ENCODE peak calls at places on chromosome 1, in eight cellular contexts. L is IMR-90, C is transverse colon, I is esophagus muscularis mucosa, B is sigmoid colon, Z is adrenal gland, J is stomach, D is tibial nerve. X is an unnamed sample.
A peak's percentile ranks its signal among the peaks of the same experiment; 100 is the strongest.

GRCh38 chr1:60906039-60906438 is 176.3 kb upstream of the NFIA start:
- DNase-seq in I (no peak), D (no peak), Z (no peak), C (no peak), J (no peak), B (no peak), L (no peak), X (no peak)

GRCh38 chr1:17919525-17920439 is 164.6 kb downstream of the ACTL8 start:
- DNase-seq in C (no peak), Z (peak; percentile 30), L (peak; percentile 55), J (peak; percentile 26), B (no peak), I (no peak), D (no peak), X (no peak)

GRCh38 chr1:74729741-74730478 is 2.9 kb downstream of the CRYZ start:
- DNase-seq in B (no peak), C (no peak), Z (peak; percentile 23), D (no peak), J (no peak), L (peak; percentile 78), I (no peak), X (peak; percentile 24)

GRCh38 chr1:206909167-206909882 is 12.1 kb downstream of the IL24 start:
- DNase-seq in D (peak; percentile 27), I (no peak), L (no peak), C (peak; percentile 76), B (peak; percentile 78), J (peak; percentile 96), Z (peak; percentile 38), X (peak; percentile 76)

GRCh38 chr1:206897175-206897574 is at the start of gene IL24:
- DNase-seq in D (no peak), C (no peak), J (peak; percentile 20), I (no peak), B (no peak), Z (no peak), L (no peak), X (no peak)

GRCh38 chr1:89383185-89383584 is 19.3 kb downstream of the GBP6 start:
- DNase-seq in B (no peak), C (no peak), I (no peak), D (no peak), J (no peak), L (no peak), Z (no peak), X (no peak)

GRCh38 chr1:157347508-157347907 is 204.8 kb downstream of the FCRL5 start:
- DNase-seq in C (no peak), Z (no peak), D (no peak), L (no peak), I (no peak), B (no peak), J (no peak), X (no peak)

GRCh38 chr1:204447220-204447619 is 35.6 kb upstream of the PPP1R15B start:
- DNase-seq in J (no peak), L (no peak), D (no peak), C (no peak), I (no peak), B (no peak), Z (peak; percentile 4), X (no peak)

GRCh38 chr1:61244114-61244513 is 161.8 kb downstream of the NFIA start:
- DNase-seq in C (no peak), J (no peak), I (no peak), B (no peak), D (no peak), L (peak; percentile 19), Z (no peak), X (no peak)

GRCh38 chr1:205945056-205945455 is 1.8 kb upstream of the SLC26A9 start:
- DNase-seq in L (no peak), B (no peak), C (no peak), I (no peak), D (no peak), J (no peak), Z (no peak), X (no peak)

GRCh38 chr1:231420299-231420958 is 1.7 kb downstream of the EGLN1 start:
- DNase-seq in I (no peak), D (no peak), C (no peak), B (no peak), J (no peak), L (peak; percentile 32), Z (no peak), X (no peak)

GRCh38 chr1:19424651-19425570 is 60.4 kb downstream of the CAPZB start:
- DNase-seq in L (no peak), I (no peak), D (no peak), J (no peak), C (no peak), Z (no peak), B (no peak), X (no peak)

DNA sequence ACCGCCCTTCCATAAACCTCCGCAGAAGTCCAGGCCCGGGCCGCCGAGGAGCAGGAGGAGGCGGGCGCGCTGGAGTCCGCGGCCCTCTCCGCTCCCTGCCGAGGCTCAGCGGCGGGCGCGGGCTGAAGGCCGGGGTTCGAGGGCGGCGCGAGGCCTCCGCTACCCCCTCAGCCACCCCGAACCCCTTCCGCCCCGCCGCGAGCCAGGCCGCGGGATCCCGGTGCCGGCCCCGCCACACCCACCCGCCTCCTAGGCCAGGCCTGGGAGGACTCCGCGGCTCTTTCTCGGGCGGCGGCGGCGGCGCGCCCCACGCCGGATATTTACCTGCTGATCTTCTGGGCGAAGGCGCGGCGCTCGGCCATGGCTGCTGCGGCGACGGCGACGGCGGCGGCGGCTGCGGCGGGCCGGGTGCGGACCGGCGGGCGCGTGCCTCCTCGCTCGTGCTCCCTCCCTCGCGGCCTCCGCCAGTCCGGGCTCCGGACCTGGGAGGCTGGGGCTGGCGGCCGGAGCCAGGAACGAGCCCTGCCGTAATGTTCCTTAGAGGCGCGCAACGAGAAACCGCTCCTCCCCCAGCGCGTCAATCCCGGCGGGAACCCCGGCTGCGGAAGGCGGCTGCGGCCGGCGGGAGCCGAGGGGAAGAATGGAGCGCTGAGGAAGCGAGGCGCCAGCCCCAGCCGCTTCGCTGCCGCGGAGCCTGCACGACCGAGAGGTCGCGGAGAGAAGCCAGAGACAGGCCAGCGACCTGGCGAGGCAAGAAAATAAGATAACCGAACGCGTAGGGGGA is at the start of gene DOCK7:
- DNase-seq in D (peak; percentile 54), B (peak; percentile 86), Z (peak; percentile 76), I (peak; percentile 92), C (peak; percentile 85), L (peak; percentile 74), J (peak; percentile 80), X (peak; percentile 87)
- TF ChIP-seq POLR2A in D (peak; percentile 15), B (no peak), Z (peak; percentile 57), I (no peak), C (no peak), L (peak; percentile 44), J (no peak), X (peak; percentile 88)

DNA sequence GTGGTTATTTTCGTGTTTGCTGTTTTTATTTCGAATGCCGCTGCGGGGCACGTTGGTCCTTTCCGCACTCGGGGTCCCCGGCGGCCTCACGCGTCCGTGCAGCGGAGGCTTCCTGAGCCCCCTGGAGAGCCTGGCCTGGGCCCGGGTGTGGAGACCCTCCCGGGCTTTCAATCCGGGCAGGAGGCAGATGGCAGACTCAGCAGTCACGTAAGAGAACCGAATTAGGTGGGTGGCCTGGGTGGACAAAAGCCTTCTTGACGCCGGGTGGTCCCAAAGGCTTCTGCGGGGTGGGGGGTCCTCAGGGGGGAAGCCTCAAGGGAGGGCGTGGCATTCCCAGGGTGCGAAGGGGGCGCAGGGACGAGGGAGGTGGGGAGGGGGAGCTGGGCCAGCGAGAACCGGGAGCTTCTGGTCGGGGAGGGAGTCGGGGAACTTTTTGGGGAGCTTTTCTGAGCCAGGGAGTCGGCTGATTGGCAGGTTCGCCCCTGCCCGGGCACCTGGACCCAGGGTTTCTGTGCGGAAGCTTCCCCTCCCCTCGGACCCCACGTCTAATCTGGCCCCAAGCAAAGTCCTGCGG is 1.2 kb upstream of the HES4 start:
- DNase-seq in I (no peak), D (no peak), J (no peak), L (no peak), Z (no peak), C (no peak), B (peak; percentile 73), X (peak; percentile 57)
- H3K27ac ChIP-seq in I (peak overlapping the region; percentile 100), D (peak overlapping the region; percentile 92), J (peak overlapping the region; percentile 93), L (peak overlapping the region; percentile 1), Z (no peak overlapping the region), C (peak overlapping the region; percentile 94), B (peak overlapping the region; percentile 96), X (peak overlapping the region; percentile 92)

DNA sequence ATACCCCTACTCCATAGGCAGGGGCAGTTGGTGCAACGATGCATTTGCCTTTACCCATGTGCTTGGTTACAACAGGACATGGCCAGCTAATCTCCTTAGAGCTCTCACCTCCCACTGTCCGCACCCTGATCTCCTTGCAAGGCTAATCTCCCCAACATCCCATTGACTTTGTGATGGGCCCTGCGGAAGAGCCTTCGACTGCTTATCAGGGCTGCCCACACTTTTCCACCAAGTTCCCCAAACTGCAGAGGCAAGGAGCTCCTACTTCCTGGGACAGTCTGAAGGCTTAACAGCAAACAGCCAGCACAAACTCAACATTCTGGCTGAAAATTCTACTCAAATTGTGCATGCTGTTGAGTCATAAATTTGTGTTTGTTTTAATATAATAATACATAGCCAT is 36.0 kb downstream of the C1orf94 start:
- DNase-seq in B (no peak), J (no peak), C (no peak), Z (no peak), I (no peak), L (no peak), D (no peak), X (no peak)
- H3K9me3 ChIP-seq in B (no peaks in the 10 kb centered on the region), J (no peaks in the 10 kb centered on the region), C (no peaks in the 10 kb centered on the region), Z (no peaks in the 10 kb centered on the region), I (no peaks in the 10 kb centered on the region), L (peaks cover 36% of the 10 kb centered on the region), D (no peaks in the 10 kb centered on the region), X (no peaks in the 10 kb centered on the region)

GRCh38 chr1:24724345-24725208 is 20.7 kb upstream of the CLIC4 start:
- DNase-seq in I (no peak), J (peak; percentile 67), B (no peak), C (no peak), D (no peak), L (peak; percentile 84), Z (no peak), X (no peak)
- TF ChIP-seq POLR2A in I (no peak), J (no peak), B (no peak), C (no peak), D (no peak), L (no peak), Z (no peak), X (no peak)

GRCh38 chr1:116127123-116127847 is 16.1 kb downstream of the MAB21L3 start:
- DNase-seq in J (no peak), C (no peak), I (peak; percentile 82), B (no peak), D (no peak), Z (no peak), L (no peak), X (no peak)
- H3K27ac ChIP-seq in J (no peak overlapping the region), C (no peak overlapping the region), I (no peak overlapping the region), B (no peak overlapping the region), D (no peak overlapping the region), Z (no peak overlapping the region), L (no peak overlapping the region), X (no peak overlapping the region)

DNA sequence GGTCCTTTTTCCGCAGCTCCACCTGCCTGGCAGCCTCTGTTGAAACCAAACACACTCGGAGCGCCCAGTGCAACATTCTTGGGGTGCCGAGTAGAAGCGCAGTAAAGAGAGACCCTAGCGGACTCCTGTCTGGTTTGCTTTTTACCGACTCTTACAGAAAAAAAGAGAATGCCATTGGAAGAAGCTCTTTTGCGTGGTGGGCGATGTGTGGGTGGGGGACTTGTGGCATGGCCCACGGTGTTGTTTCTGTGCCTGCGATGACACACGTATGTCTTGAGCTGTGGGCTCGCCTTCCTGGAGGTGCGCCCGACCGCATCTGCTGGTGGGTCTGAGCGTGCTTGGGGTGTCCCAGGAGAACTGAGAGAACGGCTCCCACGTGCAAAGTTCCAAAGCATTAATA is 7.3 kb upstream of the BARHL2 start:
- DNase-seq in L (no peak), C (no peak), Z (no peak), D (no peak), I (peak; percentile 78), J (no peak), B (no peak), X (no peak)
- H3K9me3 ChIP-seq in L (peaks cover 16% of the 10 kb centered on the region), C (no peaks in the 10 kb centered on the region), Z (no peaks in the 10 kb centered on the region), D (no peaks in the 10 kb centered on the region), I (peaks cover 5% of the 10 kb centered on the region), J (peaks cover 17% of the 10 kb centered on the region), B (no peaks in the 10 kb centered on the region), X (no peaks in the 10 kb centered on the region)

GRCh38 chr1:51729156-51729823 is 112.4 kb downstream of the OSBPL9 start:
- DNase-seq in L (peak; percentile 83), Z (peak; percentile 95), D (peak; percentile 43), B (peak; percentile 84), I (no peak), C (peak; percentile 95), J (peak; percentile 96), X (peak; percentile 97)
- TF ChIP-seq POLR2A in L (peak; percentile 29), Z (peak; percentile 77), D (no peak), B (no peak), I (no peak), C (peak; percentile 40), J (no peak), X (peak; percentile 69)